ENCODE peak calls at places on chromosomes 4 and X, in five cellular contexts. L, T, J, I and D are unnamed samples.

GRCh38 chr4:41887821-41888699 is 47.2 kb upstream of the TMEM33 start:
- DNase-seq in L (no peak), T (peak), J (peak), I (peak), D (no peak)

GRCh38 chr4:24856586-24856985 is 56.3 kb downstream of the CCDC149 start:
- DNase-seq in L (no peak), T (no peak), J (no peak), I (peak), D (no peak)

GRCh38 chr4:75345436-75345835 is 168.8 kb downstream of the RCHY1 start:
- DNase-seq in L (no peak), T (no peak), J (no peak), I (peak), D (no peak)

GRCh38 chr4:98658287-98659105 is at the start of gene TSPAN5:
- DNase-seq in L (peak), T (peak), J (peak), I (peak), D (peak)

GRCh38 chr4:73721901-73722300 is 18.5 kb upstream of the CXCL8 start:
- DNase-seq in L (no peak), T (no peak), J (no peak), I (no peak), D (peak)

GRCh38 chr4:89357787-89358186 is 50.2 kb upstream of the GPRIN3 start:
- DNase-seq in L (no peak), T (no peak), J (no peak), I (no peak), D (no peak)

GRCh38 chr4:48130100-48130499 is 4.0 kb downstream of the TXK start:
- DNase-seq in L (no peak), T (no peak), J (no peak), I (no peak), D (no peak)

GRCh38 chrX:57241967-57242366 is 44.5 kb upstream of the FAAH2 start:
- DNase-seq in L (no peak), T (no peak), J (no peak), I (no peak), D (no peak)

GRCh38 chr4:168241953-168242352 is 76.6 kb downstream of the DDX60 start:
- DNase-seq in L (no peak), T (no peak), J (peak), I (no peak), D (no peak)